ENCODE peak calls at places on chromosomes 6 and 20, in ten cellular contexts. F is heart left ventricle; K is small intestine; U is iris pigment epithelial cell; D is nephron progenitor cell; O is activated naive CD4-positive, alpha-beta T cell treated with Interleukin-2 at 50 U/mL for 16 hours; X is mucosa of descending colon; C is NCI-H345; W is MM.1S; V is ELR. Z is an unnamed sample.

GRCh38 chr20:1440024-1440423 is 26.6 kb downstream of the NSFL1C start:
- DNase-seq in F (no peak), K (no peak), U (peak), D (no peak), O (no peak), X (no peak), C (no peak), W (no peak), V (peak), Z (peak)

GRCh38 chr6:53524455-53524815 is 20.5 kb downstream of the GCLC start:
- DNase-seq in F (no peak), K (no peak), U (peak), D (no peak), O (no peak), X (no peak), C (no peak), W (no peak), V (peak), Z (no peak)

GRCh38 chr6:135936606-135937005 is 85.1 kb downstream of the PDE7B start:
- DNase-seq in F (no peak), K (no peak), U (peak), D (no peak), O (no peak), X (no peak), C (no peak), W (no peak), V (peak), Z (peak)

GRCh38 chr6:32968770-32969684 is 633 bp downstream of the BRD2 start:
- DNase-seq in F (peak), K (peak), U (peak), D (peak), O (peak), X (peak), C (peak), W (peak), V (peak), Z (peak)

GRCh38 chr6:127069659-127070279 is 48.7 kb upstream of the RSPO3 start:
- DNase-seq in F (no peak), K (peak), U (peak), D (no peak), O (no peak), X (no peak), C (no peak), W (peak), V (peak), Z (peak)

GRCh38 chr6:38498085-38498484 is 141.6 kb downstream of the BTBD9 start:
- DNase-seq in F (no peak), K (peak), U (no peak), D (no peak), O (no peak), X (no peak), C (no peak), W (no peak), V (peak), Z (peak)

GRCh38 chr20:1971893-1972586 is 21.8 kb downstream of the PDYN start:
- DNase-seq in F (no peak), K (no peak), U (no peak), D (no peak), O (no peak), X (no peak), C (no peak), W (no peak), V (no peak), Z (no peak)

GRCh38 chr6:110495949-110496348 is 19.5 kb upstream of the SLC22A16 start:
- DNase-seq in F (no peak), K (no peak), U (no peak), D (no peak), O (no peak), X (no peak), C (no peak), W (no peak), V (no peak), Z (no peak)

GRCh38 chr20:62203378-62204030 is 16.6 kb downstream of the HRH3 start:
- DNase-seq in F (peak), K (no peak), U (peak), D (no peak), O (no peak), X (no peak), C (no peak), W (no peak), V (peak), Z (no peak)

GRCh38 chr6:17202526-17202925 is 78.6 kb upstream of the RBM24 start:
- DNase-seq in F (peak), K (peak), U (no peak), D (no peak), O (no peak), X (no peak), C (no peak), W (no peak), V (no peak), Z (no peak)

GRCh38 chr20:52923123-52923543 is 49.0 kb upstream of the TSHZ2 start:
- DNase-seq in F (no peak), K (no peak), U (peak), D (no peak), O (no peak), X (no peak), C (no peak), W (peak), V (peak), Z (peak)

GRCh38 chr20:46359233-46359751 is 47.1 kb downstream of the ELMO2 start:
- DNase-seq in F (peak), K (no peak), U (no peak), D (no peak), O (no peak), X (no peak), C (no peak), W (no peak), V (no peak), Z (no peak)

GRCh38 chr20:17786221-17786718 is 86.5 kb downstream of the BANF2 start:
- DNase-seq in F (peak), K (no peak), U (peak), D (no peak), O (no peak), X (no peak), C (no peak), W (no peak), V (peak), Z (no peak)

GRCh38 chr20:23889775-23890187 is 10.2 kb upstream of the CST5 start:
- DNase-seq in F (no peak), K (peak), U (peak), D (peak), O (peak), X (peak), C (peak), W (peak), V (peak), Z (peak)

GRCh38 chr6:6131492-6132109 is 124.9 kb upstream of the NRN1 start:
- DNase-seq in F (no peak), K (peak), U (no peak), D (peak), O (no peak), X (no peak), C (no peak), W (peak), V (peak), Z (peak)

GRCh38 chr6:46684771-46685170 is 2.9 kb upstream of the TDRD6 start:
- DNase-seq in F (no peak), K (no peak), U (peak), D (no peak), O (no peak), X (no peak), C (no peak), W (no peak), V (peak), Z (peak)

GRCh38 chr6:125154184-125155135 is 887 bp downstream of the TPD52L1 start:
- DNase-seq in F (peak), K (peak), U (no peak), D (peak), O (peak), X (peak), C (no peak), W (no peak), V (peak), Z (peak)

GRCh38 chr6:80280258-80281010 is 174.0 kb downstream of the BCKDHB start:
- DNase-seq in F (no peak), K (no peak), U (peak), D (no peak), O (no peak), X (no peak), C (no peak), W (no peak), V (peak), Z (peak)

GRCh38 chr20:63580796-63581461 is 6.9 kb upstream of the HELZ2 start:
- DNase-seq in F (no peak), K (peak), U (peak), D (peak), O (peak), X (peak), C (peak), W (peak), V (peak), Z (peak)

Z was measured in mammary epithelial cell.